ENCODE peak calls at places on chromosome 6, in six cellular contexts. P is fibroblast of lung, U is dorsolateral prefrontal cortex, I is tibial nerve, D is HL-60, C is body of pancreas. Y is an unnamed sample.
A peak's percentile ranks its signal among the peaks of the same experiment; 100 is the strongest.

GRCh38 chr6:44386929-44387345 is 569 bp upstream of the CDC5L start:
- DNase-seq in I (peak; percentile 23), U (no peak), C (peak; percentile 20), P (peak; percentile 62), D (no peak), Y (peak; percentile 23)

GRCh38 chr6:71602385-71602949 is 283.9 kb upstream of the RIMS1 start:
- DNase-seq in U (no peak), D (no peak), I (no peak), C (no peak), P (peak; percentile 95), Y (peak; percentile 51)

GRCh38 chr6:105459049-105459448 is 56.2 kb upstream of the PREP start:
- DNase-seq in I (no peak), P (peak; percentile 52), D (no peak), C (no peak), U (no peak), Y (no peak)

GRCh38 chr6:84539122-84539856 is 225.1 kb downstream of the TBX18 start:
- DNase-seq in U (no peak), P (no peak), C (no peak), D (no peak), I (no peak), Y (no peak)

GRCh38 chr6:27132532-27133280 is 114.8 kb upstream of the PRSS16 start:
- DNase-seq in D (peak; percentile 97), P (peak; percentile 100), C (peak; percentile 83), I (peak; percentile 91), U (peak; percentile 85), Y (peak; percentile 100)

GRCh38 chr6:34671801-34672656 is 24.5 kb downstream of the ILRUN start:
- DNase-seq in D (no peak), U (no peak), C (no peak), P (peak; percentile 55), I (no peak), Y (no peak)

GRCh38 chr6:20028143-20028542 is 184.1 kb downstream of the MBOAT1 start:
- DNase-seq in P (no peak), I (no peak), U (no peak), C (no peak), D (no peak), Y (no peak)

GRCh38 chr6:5081955-5082354 is 3.2 kb upstream of the PPP1R3G start:
- DNase-seq in D (no peak), P (peak; percentile 23), U (no peak), I (no peak), C (no peak), Y (no peak)

GRCh38 chr6:22248513-22249308 is 48.1 kb downstream of the PRL start:
- DNase-seq in U (no peak), I (no peak), P (peak; percentile 83), D (no peak), C (no peak), Y (no peak)

GRCh38 chr6:132161283-132161682 is 210.1 kb upstream of the CCN2 start:
- DNase-seq in D (no peak), P (peak; percentile 60), U (no peak), C (no peak), I (no peak), Y (peak; percentile 26)

GRCh38 chr6:14841901-14842421 is 403.9 kb upstream of the JARID2 start:
- DNase-seq in D (peak; percentile 65), P (peak; percentile 97), C (peak; percentile 24), U (no peak), I (no peak), Y (no peak)

GRCh38 chr6:15533379-15534044 is 129.3 kb downstream of the DTNBP1 start:
- DNase-seq in U (no peak), D (no peak), C (no peak), P (peak; percentile 14), I (no peak), Y (no peak)

GRCh38 chr6:160990847-160991410 is 640 bp upstream of the MAP3K4 start:
- DNase-seq in U (no peak), C (no peak), P (no peak), I (no peak), D (no peak), Y (no peak)

GRCh38 chr6:158757753-158758090 is 61.4 kb downstream of the EZR start:
- DNase-seq in C (no peak), D (no peak), I (no peak), P (no peak), U (no peak), Y (no peak)

GRCh38 chr6:119161450-119161849 is 83.0 kb upstream of the FAM184A start:
- DNase-seq in P (no peak), C (no peak), U (no peak), I (no peak), D (no peak), Y (peak; percentile 20)

GRCh38 chr6:149169761-149170359 is 147.7 kb upstream of the TAB2 start:
- DNase-seq in I (no peak), U (no peak), P (peak; percentile 43), D (no peak), C (no peak), Y (no peak)

GRCh38 chr6:12026833-12027232 is 14.7 kb downstream of the HIVEP1 start:
- DNase-seq in P (no peak), D (no peak), C (no peak), I (no peak), U (no peak), Y (no peak)

GRCh38 chr6:2231438-2231837 is 14.0 kb downstream of the GMDS start:
- DNase-seq in D (no peak), C (no peak), I (no peak), P (peak; percentile 72), U (no peak), Y (no peak)

GRCh38 chr6:21587182-21587924 is 6.2 kb upstream of the SOX4 start:
- DNase-seq in U (peak; percentile 59), D (peak; percentile 65), C (peak; percentile 78), P (peak; percentile 71), I (peak; percentile 27), Y (peak; percentile 43)

DNA sequence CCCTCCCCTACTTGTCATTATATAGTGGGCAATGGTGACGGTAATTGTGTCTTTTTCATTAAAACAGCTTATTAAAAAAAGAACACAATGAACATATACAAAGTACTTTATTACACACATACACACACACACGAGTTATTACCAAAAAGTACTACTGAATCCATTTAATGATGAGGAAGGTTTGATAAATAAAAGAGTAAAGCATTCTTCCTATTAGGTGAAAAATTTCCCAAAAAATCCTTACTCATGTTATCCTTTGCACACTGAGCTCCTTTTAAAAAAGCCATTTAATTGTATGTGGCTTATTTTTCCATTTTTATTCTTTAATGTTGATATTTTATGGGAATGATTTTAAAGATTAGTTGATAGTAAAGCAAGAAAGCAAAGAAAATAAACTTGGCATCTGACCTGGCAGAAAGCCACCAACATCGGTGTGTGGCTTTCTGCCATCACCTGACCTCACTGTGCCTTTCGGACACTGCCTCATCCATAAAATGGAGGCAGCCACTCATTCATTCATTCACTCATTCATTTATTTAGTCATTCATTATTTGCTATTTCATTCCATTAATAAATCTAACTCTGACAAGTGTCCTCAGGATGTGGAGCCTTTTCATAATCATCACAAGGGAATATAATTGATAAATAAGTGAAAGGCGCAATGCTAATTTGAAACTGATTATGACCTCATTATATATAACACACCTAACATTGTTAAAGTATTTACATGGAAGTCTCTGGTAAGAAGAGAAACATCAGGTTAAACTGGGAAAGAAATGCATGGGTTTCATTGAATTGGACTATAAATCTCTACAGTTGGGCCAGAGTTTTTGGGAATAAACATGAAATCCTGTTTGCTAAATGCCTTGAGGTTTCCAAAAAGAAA is 727 bp upstream of the SGK1 start:
- DNase-seq in D (no peak), C (no peak), I (no peak), P (no peak), U (no peak), Y (no peak)
- H3K4me3 ChIP-seq in D (no peak overlapping the region), C (no peak overlapping the region), I (no peak overlapping the region), P (peak overlapping the region; percentile 57), U (peak overlapping the region; percentile 72), Y (peak overlapping the region; percentile 58)

DNA sequence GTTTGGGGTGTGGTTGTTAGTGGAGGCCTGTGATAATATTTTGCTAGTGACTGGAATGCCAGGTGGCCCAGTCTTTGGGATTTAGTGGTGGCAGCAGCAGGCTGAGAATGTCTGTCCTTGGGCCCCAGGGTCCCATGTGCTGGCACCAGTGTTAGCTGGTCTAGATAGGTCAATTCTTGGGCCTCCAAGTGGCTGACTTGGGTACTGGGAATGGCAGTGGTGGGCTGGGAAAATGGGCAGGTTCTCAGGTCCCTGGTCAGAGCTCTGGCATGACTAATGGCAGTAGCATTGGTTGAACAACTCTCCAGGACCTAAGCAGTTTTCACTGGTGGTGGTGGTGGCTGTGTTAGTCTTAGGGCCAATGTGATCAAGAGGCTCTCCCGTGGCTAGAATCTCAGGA is 50.3 kb downstream of the OLIG3 start:
- DNase-seq in U (no peak), I (no peak), C (no peak), P (no peak), D (no peak), Y (no peak)
- TF ChIP-seq CTCF in U (no peak), I (no peak), C (no peak), P (no peak), D (no peak), Y (no peak)

GRCh38 chr6:40362859-40363258 is 224.3 kb downstream of the LRFN2 start:
- DNase-seq in I (no peak), P (no peak), U (no peak), D (no peak), C (no peak), Y (no peak)
- H3K4me3 ChIP-seq in I (no peak overlapping the region), P (no peak overlapping the region), U (no peak overlapping the region), D (no peak overlapping the region), C (no peak overlapping the region), Y (no peak overlapping the region)

GRCh38 chr6:63121166-63121565 is 90.1 kb upstream of the FKBP1C start:
- DNase-seq in P (no peak), C (no peak), I (no peak), U (no peak), D (no peak), Y (no peak)
- TF ChIP-seq CTCF in P (no peak), C (no peak), I (no peak), U (no peak), D (no peak), Y (no peak)

GRCh38 chr6:28885149-28885738 is 38.5 kb downstream of the TRIM27 start:
- DNase-seq in C (no peak), P (no peak), U (no peak), D (no peak), I (no peak), Y (no peak)
- H3K4me3 ChIP-seq in C (no peak overlapping the region), P (no peak overlapping the region), U (no peak overlapping the region), D (no peak overlapping the region), I (no peak overlapping the region), Y (no peak overlapping the region)

GRCh38 chr6:42091718-42092023 is 41.3 kb downstream of the TAF8 start:
- DNase-seq in C (no peak), D (no peak), I (no peak), P (no peak), U (no peak), Y (no peak)

GRCh38 chr6:42093582-42094329 is 43.4 kb downstream of the TAF8 start:
- DNase-seq in C (peak; percentile 40), U (no peak), P (no peak), I (no peak), D (no peak), Y (no peak)

GRCh38 chr6:42099340-42100028 is 42.9 kb downstream of the C6orf132 start:
- DNase-seq in U (no peak), C (peak; percentile 69), I (no peak), P (peak; percentile 85), D (no peak), Y (no peak)

GRCh38 chr6:42095066-42095465 is 44.7 kb downstream of the TAF8 start:
- DNase-seq in I (no peak), U (no peak), D (no peak), C (no peak), P (no peak), Y (no peak)

GRCh38 chr6:42095776-42096541 is 45.6 kb downstream of the TAF8 start:
- DNase-seq in U (no peak), P (no peak), D (no peak), C (no peak), I (no peak), Y (no peak)
- TF ChIP-seq CTCF in U (no peak), P (peak; percentile 22), D (no peak), C (no peak), I (no peak), Y (peak; percentile 11)

GRCh38 chr6:112139052-112139451 is 51.7 kb downstream of the FAM229B start:
- DNase-seq in P (no peak), C (no peak), U (no peak), D (no peak), I (no peak), Y (no peak)
- H3K4me3 ChIP-seq in P (no peak overlapping the region), C (no peak overlapping the region), U (no peak overlapping the region), D (no peak overlapping the region), I (no peak overlapping the region), Y (no peak overlapping the region)